ENCODE peak calls at places on chromosome 13, in four cellular contexts. U, M, J and R are unnamed samples.
A peak's percentile ranks its signal among the peaks of the same experiment; 100 is the strongest.

GRCh38 chr13:44438234-44438579 is 64.6 kb downstream of the SERP2 start:
- DNase-seq in U (no peak), M (no peak), J (no peak), R (no peak)

GRCh38 chr13:103188688-103189326 is 122.6 kb upstream of the SLC10A2 start:
- DNase-seq in U (peak; percentile 23), M (peak; percentile 46), J (peak; percentile 6), R (peak; percentile 48)

GRCh38 chr13:23709521-23709920 is 139.3 kb downstream of the TNFRSF19 start:
- DNase-seq in U (no peak), M (no peak), J (no peak), R (peak; percentile 19)

GRCh38 chr13:100530645-100531044 is 57.9 kb downstream of the GGACT start:
- DNase-seq in U (no peak), M (no peak), J (no peak), R (no peak)

GRCh38 chr13:51590966-51591627 is 6.8 kb downstream of the WDFY2 start:
- DNase-seq in U (peak; percentile 68), M (peak; percentile 94), J (no peak), R (peak; percentile 68)

GRCh38 chr13:39836038-39836437 is 180.6 kb downstream of the COG6 start:
- DNase-seq in U (peak; percentile 91), M (peak; percentile 87), J (no peak), R (peak; percentile 86)

GRCh38 chr13:74287672-74288169 is 153.5 kb upstream of the KLF12 start:
- DNase-seq in U (peak; percentile 30), M (no peak), J (peak; percentile 94), R (peak; percentile 40)

GRCh38 chr13:40993987-40994386 is 25.1 kb downstream of the ELF1 start:
- DNase-seq in U (peak; percentile 98), M (peak; percentile 95), J (no peak), R (peak; percentile 91)

GRCh38 chr13:45036206-45036605 is 46.9 kb downstream of the GPALPP1 start:
- DNase-seq in U (no peak), M (no peak), J (no peak), R (no peak)

GRCh38 chr13:29743229-29743786 is 107.1 kb downstream of the UBL3 start:
- DNase-seq in U (no peak), M (no peak), J (peak; percentile 28), R (no peak)

GRCh38 chr13:67308004-67308772 is 78.1 kb upstream of the PCDH9 start:
- DNase-seq in U (peak; percentile 70), M (peak; percentile 75), J (no peak), R (peak; percentile 79)

GRCh38 chr13:83722443-83722842 is 159.8 kb downstream of the SLITRK1 start:
- DNase-seq in U (no peak), M (no peak), J (no peak), R (no peak)

GRCh38 chr13:101576452-101576851 is 124.0 kb downstream of the ITGBL1 start:
- DNase-seq in U (no peak), M (peak; percentile 80), J (no peak), R (peak; percentile 74)

GRCh38 chr13:102250448-102250847 is 151.4 kb downstream of the FGF14 start:
- DNase-seq in U (no peak), M (no peak), J (no peak), R (no peak)

GRCh38 chr13:24032674-24033073 is 127.8 kb upstream of the SPATA13 start:
- DNase-seq in U (no peak), M (no peak), J (no peak), R (peak; percentile 38)

GRCh38 chr13:80303225-80303811 is 37.6 kb downstream of the SPRY2 start:
- DNase-seq in U (no peak), M (no peak), J (no peak), R (no peak)

GRCh38 chr13:47632311-47632710 is 368.8 kb downstream of the SUCLA2 start:
- DNase-seq in U (no peak), M (no peak), J (peak; percentile 30), R (no peak)

GRCh38 chr13:108700421-108701170 is 71.2 kb downstream of the MYO16 start:
- DNase-seq in U (peak; percentile 32), M (peak; percentile 67), J (no peak), R (peak; percentile 75)

GRCh38 chr13:79222427-79223205 is 183.4 kb downstream of the RBM26 start:
- DNase-seq in U (no peak), M (no peak), J (no peak), R (no peak)

GRCh38 chr13:44244288-44244687 is 129.3 kb upstream of the SERP2 start:
- DNase-seq in U (peak; percentile 32), M (no peak), J (no peak), R (peak; percentile 77)

GRCh38 chr13:24274452-24274971 is 34.9 kb upstream of the C1QTNF9 start:
- DNase-seq in U (peak; percentile 6), M (no peak), J (no peak), R (no peak)

GRCh38 chr13:104650426-104650825 is 1584.2 kb upstream of the SLC10A2 start:
- DNase-seq in U (peak; percentile 28), M (no peak), J (no peak), R (no peak)

GRCh38 chr13:49938921-49939320 is 2.8 kb upstream of the SPRYD7 start:
- DNase-seq in U (no peak), M (no peak), J (no peak), R (no peak)

GRCh38 chr13:91946498-91947070 is 548.2 kb downstream of the GPC5 start:
- DNase-seq in U (peak; percentile 0), M (no peak), J (peak; percentile 63), R (peak; percentile 23)

GRCh38 chr13:42814868-42815267 is 33.5 kb downstream of the FAM216B start:
- DNase-seq in U (peak; percentile 70), M (peak; percentile 71), J (no peak), R (peak; percentile 83)

GRCh38 chr13:75986818-75987217 is 350.7 kb downstream of the LMO7 start:
- DNase-seq in U (no peak), M (no peak), J (no peak), R (no peak)

GRCh38 chr13:94534171-94534570 is 54.7 kb upstream of the DCT start:
- DNase-seq in U (no peak), M (peak; percentile 31), J (no peak), R (no peak)

GRCh38 chr13:23790591-23791170 is 98.5 kb downstream of the MIPEP start:
- DNase-seq in U (no peak), M (no peak), J (no peak), R (no peak)

GRCh38 chr13:31050486-31051400 is 111.0 kb downstream of the HSPH1 start:
- DNase-seq in U (no peak), M (no peak), J (peak; percentile 20), R (peak; percentile 18)

GRCh38 chr13:50410921-50411712 is 395.9 kb downstream of the KCNRG start:
- DNase-seq in U (peak; percentile 89), M (peak; percentile 92), J (no peak), R (peak; percentile 82)

GRCh38 chr13:45847554-45848224 is 3.9 kb downstream of the SIAH3 start:
- DNase-seq in U (no peak), M (no peak), J (no peak), R (no peak)

GRCh38 chr13:49625392-49626137 is 2.7 kb upstream of the ARL11 start:
- DNase-seq in U (no peak), M (peak; percentile 70), J (no peak), R (no peak)

GRCh38 chr13:77696863-77697207 is 652 bp upstream of the SLAIN1 start:
- DNase-seq in U (no peak), M (no peak), J (no peak), R (no peak)

GRCh38 chr13:77696006-77696862 is 1.3 kb upstream of the SLAIN1 start:
- DNase-seq in U (no peak), M (no peak), J (peak; percentile 69), R (peak; percentile 47)

GRCh38 chr13:77699059-77699680 is 1.7 kb downstream of the SLAIN1 start:
- DNase-seq in U (no peak), M (no peak), J (no peak), R (no peak)

GRCh38 chr13:77697208-77698103 is at the start of gene SLAIN1:
- DNase-seq in U (no peak), M (no peak), J (peak; percentile 95), R (peak; percentile 67)

GRCh38 chr13:77698211-77699058 is 948 bp downstream of the SLAIN1 start:
- DNase-seq in U (no peak), M (no peak), J (peak; percentile 73), R (peak; percentile 24)
- TF ChIP-seq EZH2 in U (peak; percentile 98), M (no peak), J (no peak), R (no peak)

GRCh38 chr13:57635541-57635940 is 4.0 kb downstream of the PCDH17 start:
- DNase-seq in U (no peak), M (no peak), J (no peak), R (no peak)

GRCh38 chr13:57632276-57633140 is 964 bp downstream of the PCDH17 start:
- DNase-seq in U (no peak), M (no peak), J (peak; percentile 57), R (no peak)

GRCh38 chr13:57634829-57635165 is 3.3 kb downstream of the PCDH17 start:
- DNase-seq in U (no peak), M (no peak), J (peak; percentile 34), R (no peak)

GRCh38 chr13:57633141-57633949 is 1.8 kb downstream of the PCDH17 start:
- DNase-seq in U (no peak), M (no peak), J (peak; percentile 75), R (no peak)

GRCh38 chr13:57633950-57634828 is 2.6 kb downstream of the PCDH17 start:
- DNase-seq in U (no peak), M (no peak), J (peak; percentile 24), R (no peak)
- TF ChIP-seq CTCF in U (no peak), M (no peak), J (peak; percentile 29), R (no peak)

DNA sequence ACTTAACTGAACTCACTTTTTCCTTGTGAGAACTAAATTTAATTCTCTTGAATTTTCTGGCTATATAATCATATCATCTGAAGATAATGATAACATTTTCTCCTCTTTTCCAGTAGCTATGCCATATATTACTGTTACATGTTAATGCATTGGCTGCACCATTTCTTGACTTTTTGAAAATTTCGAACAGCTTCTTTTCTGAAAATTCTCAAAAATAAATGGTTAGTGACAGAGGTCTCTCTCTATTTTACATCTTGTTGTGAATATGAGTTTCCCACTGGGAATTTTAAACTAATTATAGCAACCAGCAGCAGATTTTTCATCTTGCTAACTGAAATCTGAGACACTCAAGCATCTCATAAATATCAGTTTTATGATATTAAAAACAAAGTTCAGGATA is 30.6 kb downstream of the MBNL2 start:
- DNase-seq in U (no peak), M (no peak), J (no peak), R (no peak)
- H3K4me1 ChIP-seq in U (peaks cover 58% of the 10 kb centered on the region), M (peaks cover 70% of the 10 kb centered on the region), J (peaks cover 4% of the 10 kb centered on the region), R (peaks cover 42% of the 10 kb centered on the region)

DNA sequence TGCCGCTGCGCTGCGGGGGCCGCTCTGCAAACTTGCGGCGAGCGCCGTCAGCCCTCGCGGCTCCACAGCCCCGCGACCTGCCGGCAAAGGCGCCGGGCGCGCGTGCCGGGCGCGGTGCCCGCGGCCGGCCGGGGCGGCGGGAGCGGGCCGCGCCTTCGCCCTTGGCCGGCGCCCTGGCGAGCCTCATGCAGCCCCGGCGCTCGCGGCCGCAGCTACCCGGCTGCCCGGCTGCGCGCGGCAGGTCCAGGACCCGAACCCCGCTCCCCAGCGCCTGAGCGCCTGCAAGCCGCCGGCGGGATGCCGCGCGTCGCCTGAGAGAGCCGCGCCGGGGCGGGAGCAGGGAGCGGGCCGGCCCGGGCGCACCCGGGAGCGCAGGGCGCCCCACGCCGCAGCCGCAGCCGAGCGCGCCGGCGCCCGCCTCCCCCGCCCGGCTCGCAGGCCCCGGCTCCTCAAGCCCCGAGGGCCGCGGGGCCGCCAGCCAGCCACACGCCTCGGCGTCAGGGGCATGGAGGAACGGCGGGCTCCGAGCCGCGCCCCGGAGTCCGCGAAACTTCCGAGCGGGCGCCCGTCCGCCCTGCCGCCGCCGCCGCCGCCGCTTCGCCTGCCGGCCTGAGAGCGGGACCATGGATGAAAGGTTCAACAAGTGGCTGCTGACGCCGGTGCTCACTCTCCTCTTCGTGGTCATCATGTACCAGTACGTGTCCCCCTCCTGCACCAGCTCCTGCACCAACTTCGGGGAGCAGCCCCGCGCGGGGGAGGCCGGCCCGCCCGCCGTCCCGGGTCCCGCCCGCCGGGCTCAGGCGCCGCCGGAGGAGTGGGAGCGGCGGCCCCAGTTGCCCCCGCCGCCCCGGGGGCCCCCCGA is 564 bp downstream of the HS6ST3 start:
- DNase-seq in U (no peak), M (no peak), J (peak; percentile 66), R (no peak)
- TF ChIP-seq EZH2 in U (no peak), M (no peak), J (peak; percentile 71), R (no peak)